ENCODE peak calls at places on chromosome 6, in ten cellular contexts. V is stimulated activated CD4-positive, alpha-beta T cell treated with anti-CD3 and anti-CD28 coated beads, Interleukin-4, amount 100 ng/mL, for 48 hours; A is activated naive CD8-positive, alpha-beta T cell treated with anti-CD3 and anti-CD28 coated beads, Interleukin-2, amount 10 ng/mL, durations not matched to agents 7 days and 5 days; P is NCI-H2081; Z is heart left ventricle; C is pancreas; D is NCI-H1417; N is NCI-H1092; L is COR-L47; T is cerebellum. Q is an unnamed sample.

GRCh38 chr6:17907467-17908229 is 79.8 kb downstream of the KIF13A start:
- DNase-seq in D (no peak), T (no peak), C (no peak), V (no peak), N (no peak), A (no peak), L (no peak), Z (peak), P (no peak), Q (peak)

GRCh38 chr6:19865178-19865577 is 28.0 kb downstream of the ID4 start:
- DNase-seq in C (no peak), N (peak), L (peak), P (peak), Z (no peak), A (no peak), D (peak), V (no peak), T (no peak), Q (no peak)

GRCh38 chr6:13281630-13282156 is 46.6 kb downstream of the TBC1D7 start:
- DNase-seq in V (no peak), T (peak), C (no peak), N (no peak), A (no peak), Z (no peak), P (no peak), D (no peak), L (peak), Q (no peak)

GRCh38 chr6:165884813-165885765 is 222.0 kb upstream of the PDE10A start:
- DNase-seq in N (peak), P (peak), C (peak), T (peak), V (peak), L (peak), A (peak), Z (peak), D (peak), Q (peak)

GRCh38 chr6:55069132-55069781 is 105.1 kb upstream of the HCRTR2 start:
- DNase-seq in A (no peak), N (no peak), L (no peak), V (no peak), C (peak), T (no peak), Z (no peak), D (no peak), P (peak), Q (no peak)

GRCh38 chr6:130018830-130019795 is 732 bp downstream of the L3MBTL3 start:
- DNase-seq in P (peak), D (peak), N (no peak), A (peak), V (no peak), T (peak), L (no peak), Z (peak), C (peak), Q (peak)

GRCh38 chr6:81380718-81381338 is 371.7 kb downstream of the TENT5A start:
- DNase-seq in T (no peak), C (no peak), V (no peak), A (no peak), P (no peak), D (no peak), Z (no peak), L (no peak), N (no peak), Q (no peak)

GRCh38 chr6:84466521-84466920 is 239.1 kb upstream of the CEP162 start:
- DNase-seq in T (no peak), C (no peak), L (no peak), N (no peak), P (no peak), Z (no peak), D (no peak), A (no peak), V (no peak), Q (no peak)

GRCh38 chr6:137399949-137400443 is 94.2 kb downstream of the OLIG3 start:
- DNase-seq in P (peak), N (no peak), A (no peak), Z (no peak), T (no peak), V (no peak), D (peak), C (no peak), L (no peak), Q (no peak)

GRCh38 chr6:164045082-164045481 is 630.6 kb downstream of the QKI start:
- DNase-seq in V (no peak), D (no peak), T (no peak), A (no peak), L (no peak), N (no peak), C (no peak), Z (no peak), P (no peak), Q (no peak)

GRCh38 chr6:53543341-53544010 is 1.4 kb downstream of the GCLC start:
- DNase-seq in V (no peak), P (peak), N (no peak), C (no peak), A (no peak), D (no peak), L (no peak), Z (no peak), T (no peak), Q (no peak)

Q was measured in right lobe of liver.